ENCODE peak calls at places on chromosome 10, in five cellular contexts. One of them, this sample, is unnamed.

GRCh38 chr10:22911889-22912762 is 15.7 kb upstream of the ARMC3 start:
- DNase-seq in trophoblast cell: no peak
- DNase-seq in H1: no peak
- DNase-seq in fibroblast of lung: peak; percentile 47
- DNase-seq in neural progenitor cell: no peak
- DNase-seq in this sample: no peak

GRCh38 chr10:60646966-60647796 is 131.1 kb upstream of the CDK1 start:
- DNase-seq in trophoblast cell: peak; percentile 87
- DNase-seq in H1: no peak
- DNase-seq in fibroblast of lung: peak; percentile 79
- DNase-seq in neural progenitor cell: peak; percentile 57
- DNase-seq in this sample: no peak

GRCh38 chr10:33777223-33777622 is 442.8 kb upstream of the NRP1 start:
- DNase-seq in trophoblast cell: no peak
- DNase-seq in H1: no peak
- DNase-seq in fibroblast of lung: no peak
- DNase-seq in neural progenitor cell: no peak
- DNase-seq in this sample: no peak

GRCh38 chr10:43671659-43672555 is 23.2 kb upstream of the ZNF32 start:
- DNase-seq in trophoblast cell: peak; percentile 94
- DNase-seq in H1: peak; percentile 63
- DNase-seq in fibroblast of lung: peak; percentile 73
- DNase-seq in neural progenitor cell: peak; percentile 87
- DNase-seq in this sample: peak; percentile 76

GRCh38 chr10:16835223-16835622 is 18.0 kb upstream of the RSU1 start:
- DNase-seq in trophoblast cell: no peak
- DNase-seq in H1: no peak
- DNase-seq in fibroblast of lung: no peak
- DNase-seq in neural progenitor cell: no peak
- DNase-seq in this sample: no peak

GRCh38 chr10:80526218-80526617 is 11.5 kb upstream of the SH2D4B start:
- DNase-seq in trophoblast cell: no peak
- DNase-seq in H1: no peak
- DNase-seq in fibroblast of lung: no peak
- DNase-seq in neural progenitor cell: no peak
- DNase-seq in this sample: no peak

GRCh38 chr10:31467791-31468535 is 148.9 kb downstream of the ZEB1 start:
- DNase-seq in trophoblast cell: peak; percentile 66
- DNase-seq in H1: peak; percentile 54
- DNase-seq in fibroblast of lung: no peak
- DNase-seq in neural progenitor cell: peak; percentile 4
- DNase-seq in this sample: peak; percentile 22

GRCh38 chr10:52229271-52229931 is 84.7 kb upstream of the DKK1 start:
- DNase-seq in trophoblast cell: no peak
- DNase-seq in H1: no peak
- DNase-seq in fibroblast of lung: peak; percentile 39
- DNase-seq in neural progenitor cell: no peak
- DNase-seq in this sample: no peak

GRCh38 chr10:28681345-28681763 is 4.0 kb downstream of the BAMBI start:
- DNase-seq in trophoblast cell: no peak
- DNase-seq in H1: no peak
- DNase-seq in fibroblast of lung: no peak
- DNase-seq in neural progenitor cell: no peak
- DNase-seq in this sample: no peak

GRCh38 chr10:71748671-71749191 is 24.6 kb downstream of the VSIR start:
- DNase-seq in trophoblast cell: peak; percentile 12
- DNase-seq in H1: no peak
- DNase-seq in fibroblast of lung: no peak
- DNase-seq in neural progenitor cell: no peak
- DNase-seq in this sample: peak; percentile 89

GRCh38 chr10:71749396-71749795 is 23.9 kb downstream of the VSIR start:
- DNase-seq in trophoblast cell: no peak
- DNase-seq in H1: no peak
- DNase-seq in fibroblast of lung: no peak
- DNase-seq in neural progenitor cell: no peak
- DNase-seq in this sample: no peak

GRCh38 chr10:71751515-71752224 is 21.6 kb downstream of the VSIR start:
- DNase-seq in trophoblast cell: no peak
- DNase-seq in H1: no peak
- DNase-seq in fibroblast of lung: no peak
- DNase-seq in neural progenitor cell: no peak
- DNase-seq in this sample: peak; percentile 62

GRCh38 chr10:71750986-71751385 is 22.3 kb downstream of the VSIR start:
- DNase-seq in trophoblast cell: no peak
- DNase-seq in H1: no peak
- DNase-seq in fibroblast of lung: no peak
- DNase-seq in neural progenitor cell: no peak
- DNase-seq in this sample: no peak

GRCh38 chr10:71750124-71750841 is 23.0 kb downstream of the VSIR start:
- DNase-seq in trophoblast cell: no peak
- DNase-seq in H1: no peak
- DNase-seq in fibroblast of lung: no peak
- DNase-seq in neural progenitor cell: no peak
- DNase-seq in this sample: no peak
- H3K4me1 ChIP-seq in trophoblast cell: peaks cover 10% of the 10 kb centered on the region
- H3K4me1 ChIP-seq in H1: peaks cover 8% of the 10 kb centered on the region
- H3K4me1 ChIP-seq in fibroblast of lung: no peaks in the 10 kb centered on the region
- H3K4me1 ChIP-seq in neural progenitor cell: peaks cover 5% of the 10 kb centered on the region
- H3K4me1 ChIP-seq in this sample: peaks cover 48% of the 10 kb centered on the region

GRCh38 chr10:45160266-45160665 is 155.1 kb downstream of the OR13A1 start:
- DNase-seq in trophoblast cell: no peak
- DNase-seq in H1: no peak
- DNase-seq in fibroblast of lung: peak; percentile 68
- DNase-seq in neural progenitor cell: no peak
- DNase-seq in this sample: no peak
- H3K9ac ChIP-seq in trophoblast cell: no peak overlapping the region
- H3K9ac ChIP-seq in H1: no peak overlapping the region
- H3K9ac ChIP-seq in fibroblast of lung: no peak overlapping the region
- H3K9ac ChIP-seq in neural progenitor cell: no peak overlapping the region
- H3K9ac ChIP-seq in this sample: no peak overlapping the region

DNA sequence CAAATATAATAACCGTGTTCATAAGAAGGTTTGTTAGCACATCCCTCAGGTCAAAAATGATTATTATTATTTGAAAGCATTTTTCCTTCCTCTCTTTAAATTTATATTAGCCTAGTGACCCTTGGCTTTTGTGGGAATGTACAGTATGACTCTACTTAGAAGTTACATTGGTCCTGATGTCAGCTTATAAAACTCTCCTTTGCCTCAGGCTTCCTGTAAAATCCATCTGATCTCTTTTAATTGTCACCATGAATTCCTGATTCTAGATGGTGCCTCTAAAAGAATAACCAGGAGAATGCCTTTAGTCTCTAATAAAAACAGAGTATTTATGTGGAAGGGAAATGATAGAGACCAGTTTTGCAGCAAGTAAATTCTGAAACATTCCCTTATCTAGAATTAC is 1134.4 kb downstream of the XPNPEP1 start:
- DNase-seq in trophoblast cell: no peak
- DNase-seq in H1: no peak
- DNase-seq in fibroblast of lung: no peak
- DNase-seq in neural progenitor cell: no peak
- DNase-seq in this sample: no peak
- H3K4me1 ChIP-seq in trophoblast cell: no peaks in the 10 kb centered on the region
- H3K4me1 ChIP-seq in H1: no peaks in the 10 kb centered on the region
- H3K4me1 ChIP-seq in fibroblast of lung: peaks cover 4% of the 10 kb centered on the region
- H3K4me1 ChIP-seq in neural progenitor cell: no peaks in the 10 kb centered on the region
- H3K4me1 ChIP-seq in this sample: no peaks in the 10 kb centered on the region

GRCh38 chr10:11357361-11357760 is 254.1 kb downstream of the USP6NL start:
- DNase-seq in trophoblast cell: no peak
- DNase-seq in H1: no peak
- DNase-seq in fibroblast of lung: no peak
- DNase-seq in neural progenitor cell: no peak
- DNase-seq in this sample: no peak

GRCh38 chr10:11354823-11355222 is 256.6 kb downstream of the USP6NL start:
- DNase-seq in trophoblast cell: no peak
- DNase-seq in H1: no peak
- DNase-seq in fibroblast of lung: no peak
- DNase-seq in neural progenitor cell: no peak
- DNase-seq in this sample: no peak

GRCh38 chr10:11355625-11356024 is 255.8 kb downstream of the USP6NL start:
- DNase-seq in trophoblast cell: no peak
- DNase-seq in H1: no peak
- DNase-seq in fibroblast of lung: no peak
- DNase-seq in neural progenitor cell: no peak
- DNase-seq in this sample: no peak

GRCh38 chr10:11353229-11353896 is 258.1 kb downstream of the USP6NL start:
- DNase-seq in trophoblast cell: no peak
- DNase-seq in H1: no peak
- DNase-seq in fibroblast of lung: no peak
- DNase-seq in neural progenitor cell: no peak
- DNase-seq in this sample: no peak

DNA sequence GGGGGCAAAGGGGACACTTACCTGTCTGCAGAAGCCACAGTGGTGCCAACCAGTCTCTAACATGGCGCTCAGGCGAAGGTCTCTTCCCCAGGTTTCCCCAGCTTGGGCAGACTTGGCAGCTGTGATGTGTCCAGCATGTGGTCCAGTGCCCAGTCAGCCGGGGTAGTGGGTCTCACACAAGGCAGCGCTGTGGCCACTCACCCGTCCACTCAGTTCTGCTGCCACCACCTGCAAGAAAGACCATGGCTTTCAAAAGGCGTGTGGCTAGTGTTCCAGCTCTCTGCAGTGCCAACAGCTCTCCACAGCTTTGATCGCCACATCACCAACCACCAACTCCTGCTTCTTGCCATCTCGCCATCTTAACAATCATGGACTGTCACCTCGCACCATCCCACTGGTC is 259.6 kb downstream of the USP6NL start:
- DNase-seq in trophoblast cell: no peak
- DNase-seq in H1: no peak
- DNase-seq in fibroblast of lung: no peak
- DNase-seq in neural progenitor cell: no peak
- DNase-seq in this sample: no peak
- H3K9ac ChIP-seq in trophoblast cell: no peak overlapping the region
- H3K9ac ChIP-seq in H1: no peak overlapping the region
- H3K9ac ChIP-seq in fibroblast of lung: no peak overlapping the region
- H3K9ac ChIP-seq in neural progenitor cell: no peak overlapping the region
- H3K9ac ChIP-seq in this sample: no peak overlapping the region

GRCh38 chr10:64840341-64840740 is 1319.1 kb downstream of the REEP3 start:
- DNase-seq in trophoblast cell: no peak
- DNase-seq in H1: no peak
- DNase-seq in fibroblast of lung: no peak
- DNase-seq in neural progenitor cell: no peak
- DNase-seq in this sample: peak; percentile 74
- H3K4me1 ChIP-seq in trophoblast cell: no peaks in the 10 kb centered on the region
- H3K4me1 ChIP-seq in H1: no peaks in the 10 kb centered on the region
- H3K4me1 ChIP-seq in fibroblast of lung: no peaks in the 10 kb centered on the region
- H3K4me1 ChIP-seq in neural progenitor cell: no peaks in the 10 kb centered on the region
- H3K4me1 ChIP-seq in this sample: no peaks in the 10 kb centered on the region

GRCh38 chr10:97705006-97705670 is 8.4 kb upstream of the MARVELD1 start:
- DNase-seq in trophoblast cell: no peak
- DNase-seq in H1: no peak
- DNase-seq in fibroblast of lung: no peak
- DNase-seq in neural progenitor cell: no peak
- DNase-seq in this sample: no peak

GRCh38 chr10:97707134-97707861 is 6.2 kb upstream of the MARVELD1 start:
- DNase-seq in trophoblast cell: no peak
- DNase-seq in H1: no peak
- DNase-seq in fibroblast of lung: no peak
- DNase-seq in neural progenitor cell: no peak
- DNase-seq in this sample: no peak

GRCh38 chr10:97701438-97702064 is 12.0 kb upstream of the MARVELD1 start:
- DNase-seq in trophoblast cell: peak; percentile 84
- DNase-seq in H1: peak; percentile 66
- DNase-seq in fibroblast of lung: peak; percentile 85
- DNase-seq in neural progenitor cell: peak; percentile 83
- DNase-seq in this sample: peak; percentile 64

GRCh38 chr10:97703398-97704067 is 10.0 kb upstream of the MARVELD1 start:
- DNase-seq in trophoblast cell: no peak
- DNase-seq in H1: no peak
- DNase-seq in fibroblast of lung: no peak
- DNase-seq in neural progenitor cell: no peak
- DNase-seq in this sample: peak; percentile 23

GRCh38 chr10:97704341-97704740 is 9.2 kb upstream of the MARVELD1 start:
- DNase-seq in trophoblast cell: no peak
- DNase-seq in H1: no peak
- DNase-seq in fibroblast of lung: no peak
- DNase-seq in neural progenitor cell: no peak
- DNase-seq in this sample: no peak
- H3K9ac ChIP-seq in trophoblast cell: no peak overlapping the region
- H3K9ac ChIP-seq in H1: no peak overlapping the region
- H3K9ac ChIP-seq in fibroblast of lung: no peak overlapping the region
- H3K9ac ChIP-seq in neural progenitor cell: no peak overlapping the region
- H3K9ac ChIP-seq in this sample: no peak overlapping the region

This sample was measured in kidney.